ENCODE peak calls at places on chromosomes 1 and 21, in ten cellular contexts. I is HCT116, M is tibial nerve, N is right lobe of liver, G is breast epithelium, T is spleen, J is body of pancreas, K is IMR-90, F is testis, H is ovary. R is an unnamed sample. For H3K27me3 and H3K4me1, the result is how much of the 10 kb centered on the place peaks cover.

GRCh38 chr1:1061682-1062363 is 12.3 kb downstream of the RNF223 start:
- DNase-seq in I (no peak), G (no peak), M (no peak), K (no peak), J (no peak), F (no peak), T (no peak), H (no peak), N (no peak), R (no peak)

GRCh38 chr1:47580451-47580980 is 142.7 kb downstream of the FOXD2 start:
- DNase-seq in F (no peak), G (no peak), J (no peak), M (no peak), H (no peak), I (no peak), T (peak), N (peak), K (no peak), R (no peak)

GRCh38 chr1:91135799-91136198 is 114.0 kb upstream of the ZNF644 start:
- DNase-seq in K (no peak), M (no peak), F (peak), H (no peak), J (no peak), G (no peak), T (no peak), I (no peak), N (no peak), R (no peak)

GRCh38 chr21:45317401-45318145 is 29.9 kb upstream of the POFUT2 start:
- DNase-seq in N (peak), M (no peak), I (peak), K (peak), J (no peak), G (no peak), F (no peak), T (peak), H (peak), R (no peak)

GRCh38 chr1:234617135-234617985 is 7.4 kb upstream of the IRF2BP2 start:
- DNase-seq in K (no peak), F (no peak), I (no peak), N (peak), G (peak), M (no peak), H (no peak), T (no peak), J (no peak), R (no peak)

GRCh38 chr1:214439352-214440119 is 111.9 kb downstream of the PTPN14 start:
- DNase-seq in H (peak), T (no peak), N (peak), M (no peak), J (peak), G (peak), F (peak), K (peak), I (peak), R (peak)

GRCh38 chr1:167924102-167924501 is 10.2 kb upstream of the ADCY10 start:
- DNase-seq in J (no peak), M (no peak), F (no peak), I (no peak), N (no peak), K (no peak), G (no peak), T (no peak), H (no peak), R (no peak)

GRCh38 chr1:21935891-21936365 is 1.2 kb downstream of the HSPG2 start:
- DNase-seq in H (no peak), K (no peak), J (no peak), N (no peak), G (no peak), T (no peak), M (no peak), I (no peak), F (no peak), R (no peak)

GRCh38 chr1:53643881-53644390 is 95.0 kb downstream of the GLIS1 start:
- DNase-seq in J (no peak), M (no peak), G (no peak), T (no peak), H (no peak), I (no peak), N (peak), F (no peak), K (no peak), R (no peak)

GRCh38 chr1:182381962-182382819 is 9.4 kb downstream of the GLUL start:
- DNase-seq in T (no peak), I (no peak), G (no peak), M (peak), H (no peak), N (no peak), K (no peak), F (no peak), J (no peak), R (no peak)

GRCh38 chr1:96360036-96360795 is 361.4 kb upstream of the PTBP2 start:
- DNase-seq in H (no peak), F (no peak), I (no peak), N (no peak), G (no peak), M (no peak), K (peak), T (no peak), J (no peak), R (no peak)

GRCh38 chr1:19704247-19705113 is 39.8 kb downstream of the HTR6 start:
- DNase-seq in G (peak), N (peak), K (peak), F (peak), T (peak), J (peak), H (peak), I (peak), M (peak), R (peak)

GRCh38 chr1:45346473-45346872 is 6.2 kb upstream of the MUTYH start:
- DNase-seq in T (no peak), G (no peak), F (peak), M (no peak), J (no peak), I (no peak), H (no peak), N (no peak), K (no peak), R (no peak)

GRCh38 chr1:229855999-229856650 is 210.9 kb upstream of the GALNT2 start:
- DNase-seq in G (no peak), M (no peak), I (no peak), F (no peak), N (no peak), J (peak), K (no peak), T (peak), H (no peak), R (no peak)

GRCh38 chr21:45859041-45859761 is 122.4 kb upstream of the COL6A1 start:
- DNase-seq in N (no peak), M (no peak), F (no peak), J (no peak), K (no peak), H (no peak), G (no peak), I (no peak), T (peak), R (no peak)

GRCh38 chr1:24900985-24901781 is 28.9 kb downstream of the RUNX3 start:
- DNase-seq in I (no peak), G (peak), N (peak), M (no peak), T (no peak), K (no peak), F (no peak), H (no peak), J (no peak), R (no peak)

GRCh38 chr21:35324372-35325220 is 275.5 kb upstream of the RUNX1 start:
- DNase-seq in T (no peak), N (no peak), M (peak), J (no peak), I (no peak), H (peak), F (peak), G (no peak), K (peak), R (no peak)

GRCh38 chr1:206560021-206560716 is 52.1 kb downstream of the EIF2D start:
- DNase-seq in T (no peak), G (no peak), N (no peak), H (no peak), M (no peak), J (no peak), K (no peak), I (no peak), F (peak), R (peak)

GRCh38 chr21:44694776-44695175 is 2.2 kb upstream of the KRTAP10-12 start:
- DNase-seq in K (no peak), J (no peak), M (no peak), I (no peak), F (peak), T (no peak), N (no peak), H (no peak), G (no peak), R (peak)

GRCh38 chr1:203166192-203166940 is 9.3 kb downstream of the MYBPH start:
- DNase-seq in F (peak), I (no peak), G (no peak), M (no peak), J (peak), N (peak), H (no peak), K (no peak), T (peak), R (no peak)

GRCh38 chr1:202061055-202061454 is 50.7 kb downstream of the ELF3 start:
- DNase-seq in I (no peak), H (no peak), K (no peak), T (no peak), G (no peak), N (no peak), F (no peak), M (no peak), J (no peak), R (no peak)

GRCh38 chr1:197544553-197544952 is 230.7 kb downstream of the DENND1B start:
- DNase-seq in H (no peak), K (no peak), T (no peak), G (no peak), J (no peak), I (no peak), N (no peak), F (no peak), M (no peak), R (no peak)

GRCh38 chr1:167491586-167492408 is 26.5 kb downstream of the CD247 start:
- DNase-seq in M (no peak), N (no peak), H (no peak), G (no peak), I (no peak), K (no peak), J (no peak), F (no peak), T (no peak), R (no peak)

GRCh38 chr1:236495359-236496120 is 28.2 kb upstream of the LGALS8 start:
- DNase-seq in G (no peak), I (no peak), N (no peak), F (no peak), T (no peak), M (no peak), H (no peak), K (no peak), J (no peak), R (no peak)

GRCh38 chr1:14095001-14095400 is 395.0 kb downstream of the PRDM2 start:
- DNase-seq in M (no peak), I (peak), K (no peak), T (no peak), F (no peak), H (no peak), G (no peak), J (no peak), N (no peak), R (no peak)

GRCh38 chr21:41387042-41387819 is 25.4 kb downstream of the MX2 start:
- DNase-seq in M (peak), I (no peak), H (no peak), J (no peak), N (no peak), G (no peak), T (no peak), K (no peak), F (peak), R (no peak)

GRCh38 chr21:42513151-42513984 is at the start of gene SLC37A1:
- DNase-seq in N (peak), K (no peak), I (no peak), G (no peak), H (no peak), J (no peak), F (peak), T (peak), M (no peak), R (peak)

GRCh38 chr1:90725341-90725960 is 8.3 kb upstream of the BARHL2 start:
- DNase-seq in T (no peak), J (no peak), F (no peak), M (no peak), N (no peak), G (no peak), I (no peak), K (no peak), H (no peak), R (no peak)

GRCh38 chr1:41587791-41588190 is 103.3 kb upstream of the EDN2 start:
- DNase-seq in I (no peak), N (no peak), F (no peak), M (no peak), J (no peak), T (no peak), K (no peak), H (no peak), G (no peak), R (no peak)

GRCh38 chr1:165914136-165914798 is 86.9 kb downstream of the UCK2 start:
- DNase-seq in N (peak), I (peak), T (no peak), F (peak), G (peak), J (peak), K (peak), M (peak), H (peak), R (peak)

GRCh38 chr1:145956776-145957442 is 908 bp downstream of the LIX1L start:
- DNase-seq in M (peak), G (no peak), N (peak), T (no peak), J (no peak), K (peak), I (no peak), H (peak), F (peak), R (peak)

GRCh38 chr1:6612641-6613360 is 730 bp upstream of the PHF13 start:
- DNase-seq in J (peak), H (peak), K (peak), G (peak), I (no peak), F (peak), M (peak), N (peak), T (no peak), R (peak)

GRCh38 chr21:38075833-38076567 is 159.7 kb upstream of the KCNJ6 start:
- DNase-seq in G (no peak), J (no peak), N (no peak), H (no peak), T (no peak), I (no peak), F (no peak), K (no peak), M (no peak), R (no peak)

GRCh38 chr1:234866007-234866866 is 256.3 kb upstream of the IRF2BP2 start:
- DNase-seq in J (peak), M (peak), G (peak), I (peak), K (peak), F (no peak), T (peak), N (no peak), H (peak), R (peak)

GRCh38 chr1:98107256-98107655 is 186.4 kb upstream of the DPYD start:
- DNase-seq in J (no peak), M (no peak), I (no peak), H (no peak), F (no peak), N (no peak), G (no peak), T (no peak), K (no peak), R (no peak)

GRCh38 chr1:62384276-62385005 is 52.4 kb upstream of the USP1 start:
- DNase-seq in N (peak), J (peak), K (peak), M (peak), G (peak), I (no peak), T (no peak), F (no peak), H (no peak), R (no peak)

GRCh38 chr1:185816460-185816859 is 82.3 kb downstream of the HMCN1 start:
- DNase-seq in N (no peak), F (no peak), T (no peak), M (no peak), J (no peak), I (no peak), H (no peak), K (peak), G (no peak), R (no peak)

DNA sequence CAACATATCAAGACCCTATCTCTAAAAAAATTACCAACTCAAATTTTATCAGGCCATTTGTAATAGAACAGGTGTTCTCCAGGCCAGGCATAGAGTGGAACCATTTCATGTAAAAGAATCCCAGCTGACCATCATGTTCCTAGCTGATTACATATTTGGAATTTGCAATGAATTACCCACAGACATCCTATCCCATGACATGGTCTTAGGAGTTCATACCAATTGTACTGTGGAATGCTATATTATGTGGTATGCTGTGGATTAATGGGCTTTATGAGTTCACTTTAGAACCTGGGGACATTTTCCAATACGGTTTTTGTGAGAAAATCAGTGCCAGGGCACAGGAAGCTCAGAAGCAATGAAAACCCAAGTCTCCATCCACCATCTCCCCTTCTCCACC is 110.3 kb downstream of the ZNF281 start:
- DNase-seq in J (no peak), K (no peak), H (no peak), G (no peak), N (no peak), F (no peak), I (no peak), M (no peak), T (no peak), R (no peak)
- H3K27me3 ChIP-seq in J (under half), K (under half), H (under half), G (under half), N (under half), F (under half), I (under half), M (under half), T (under half), R (under half)

GRCh38 chr1:89632213-89633102 is 462 bp upstream of the LRRC8C start:
- DNase-seq in J (peak), M (peak), H (peak), K (peak), G (peak), N (peak), I (peak), T (peak), F (peak), R (peak)
- TF ChIP-seq POLR2A in J (no peak), M (peak), H (peak), K (peak), G (no peak), N (no peak), I (no peak), T (no peak), F (no peak), R (peak)

GRCh38 chr1:17438977-17439249 is 564 bp downstream of the RCC2 start:
- DNase-seq in J (no peak), K (no peak), T (peak), H (no peak), I (no peak), F (no peak), N (no peak), M (no peak), G (no peak), R (no peak)

GRCh38 chr1:17439250-17440073 is at the start of gene RCC2:
- DNase-seq in F (peak), G (peak), K (peak), M (peak), N (peak), J (peak), T (peak), H (peak), I (peak), R (peak)

GRCh38 chr1:17437260-17438175 is 2.0 kb downstream of the RCC2 start:
- DNase-seq in I (no peak), F (peak), K (peak), G (no peak), T (peak), J (peak), H (peak), M (no peak), N (peak), R (peak)

GRCh38 chr1:17436380-17437174 is 2.9 kb downstream of the RCC2 start:
- DNase-seq in G (no peak), I (no peak), T (no peak), N (no peak), H (no peak), M (no peak), J (no peak), F (no peak), K (no peak), R (no peak)

DNA sequence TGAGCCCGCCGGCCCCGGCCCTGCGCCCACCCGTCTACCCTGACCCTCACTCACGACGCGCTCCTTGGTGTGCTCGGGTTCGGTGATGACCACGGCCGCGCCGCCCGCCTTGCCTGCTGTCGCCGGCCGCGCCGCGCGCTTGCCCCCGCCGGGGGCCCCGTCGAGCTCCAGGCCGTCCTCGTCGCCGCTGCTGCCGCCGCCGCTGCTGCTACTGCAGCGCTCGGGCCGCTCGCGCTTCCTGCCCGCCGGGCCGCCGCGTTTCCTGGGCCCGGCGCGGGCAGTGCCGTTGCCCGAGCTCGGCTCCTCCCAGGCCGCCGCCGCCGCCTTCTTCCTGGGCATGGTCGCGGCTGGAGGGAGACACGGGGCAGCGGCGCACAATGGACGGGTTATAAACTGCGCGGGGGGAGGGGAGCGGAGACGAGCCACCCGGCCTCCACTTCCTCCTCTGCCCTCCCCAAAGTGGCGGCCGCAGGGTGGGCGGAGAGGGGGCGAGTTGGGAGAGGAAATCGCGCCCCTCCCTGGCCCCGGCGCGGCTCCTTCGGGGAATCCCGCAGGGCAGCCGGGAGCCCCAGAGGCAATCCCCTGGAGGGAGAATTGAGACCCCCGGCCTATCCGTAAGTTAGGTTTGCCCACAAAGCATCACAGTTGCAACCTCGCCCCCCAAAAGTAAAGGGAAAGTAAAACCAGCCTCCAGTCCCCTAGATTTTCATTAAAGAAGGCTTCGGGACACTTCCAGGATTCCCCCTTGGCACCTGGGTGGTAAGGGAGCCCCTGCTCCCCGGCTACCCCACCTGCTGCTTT is 1.1 kb downstream of the RCC2 start:
- DNase-seq in T (peak), M (peak), N (peak), K (peak), F (peak), H (no peak), G (peak), I (no peak), J (peak), R (peak)
- H3K4me1 ChIP-seq in T (half or more), M (under half), N (under half), K (under half), F (under half), H (under half), G (under half), I (under half), J (under half), R (under half)

GRCh38 chr1:245467804-245468203 is 313.0 kb downstream of the KIF26B start:
- DNase-seq in J (no peak), M (no peak), N (no peak), H (no peak), G (no peak), I (no peak), K (no peak), F (no peak), T (no peak), R (no peak)
- H3K27me3 ChIP-seq in J (under half), M (under half), N (under half), H (under half), G (under half), I (under half), K (under half), F (under half), T (under half), R (under half)